ENCODE peak calls at places on chromosomes 11 and 22, in five cellular contexts. One of them, this sample, is unnamed.
A peak's percentile ranks its signal among the peaks of the same experiment; 100 is the strongest.

GRCh38 chr22:22103078-22103593 is 120.5 kb upstream of the TOP3B start:
- DNase-seq in fibroblast of lung: no peak
- DNase-seq in hepatocyte: no peak
- DNase-seq in IMR-90: no peak
- DNase-seq in OCI-LY7: peak; percentile 42
- DNase-seq in this sample: peak; percentile 15

GRCh38 chr11:9953994-9954626 is 290.2 kb downstream of the SWAP70 start:
- DNase-seq in IMR-90: peak; percentile 65
- DNase-seq in hepatocyte: no peak
- DNase-seq in OCI-LY7: no peak
- DNase-seq in fibroblast of lung: no peak
- DNase-seq in this sample: peak; percentile 87

GRCh38 chr11:107017104-107017432 is 1.2 kb downstream of the GUCY1A2 start:
- DNase-seq in fibroblast of lung: no peak
- DNase-seq in OCI-LY7: no peak
- DNase-seq in IMR-90: no peak
- DNase-seq in hepatocyte: no peak
- DNase-seq in this sample: no peak

GRCh38 chr11:47257518-47258316 is at the start of gene NR1H3:
- DNase-seq in IMR-90: peak; percentile 66
- DNase-seq in OCI-LY7: peak; percentile 28
- DNase-seq in fibroblast of lung: peak; percentile 68
- DNase-seq in hepatocyte: peak; percentile 80
- DNase-seq in this sample: peak; percentile 82

GRCh38 chr22:44752285-44753188 is at the start of gene ARHGAP8:
- DNase-seq in hepatocyte: peak; percentile 86
- DNase-seq in IMR-90: no peak
- DNase-seq in fibroblast of lung: no peak
- DNase-seq in OCI-LY7: no peak
- DNase-seq in this sample: no peak

GRCh38 chr11:117462848-117463247 is 135.2 kb downstream of the CEP164 start:
- DNase-seq in IMR-90: no peak
- DNase-seq in OCI-LY7: no peak
- DNase-seq in fibroblast of lung: no peak
- DNase-seq in hepatocyte: no peak
- DNase-seq in this sample: no peak

GRCh38 chr11:123548774-123549173 is 105.7 kb downstream of the SCN3B start:
- DNase-seq in IMR-90: no peak
- DNase-seq in hepatocyte: no peak
- DNase-seq in fibroblast of lung: no peak
- DNase-seq in OCI-LY7: no peak
- DNase-seq in this sample: no peak

GRCh38 chr11:31887180-31887579 is 76.1 kb upstream of the PAX6 start:
- DNase-seq in OCI-LY7: no peak
- DNase-seq in fibroblast of lung: no peak
- DNase-seq in hepatocyte: no peak
- DNase-seq in IMR-90: no peak
- DNase-seq in this sample: peak; percentile 5

GRCh38 chr22:48142388-48142787 is 1379.9 kb downstream of the TBC1D22A start:
- DNase-seq in OCI-LY7: no peak
- DNase-seq in fibroblast of lung: no peak
- DNase-seq in hepatocyte: no peak
- DNase-seq in IMR-90: no peak
- DNase-seq in this sample: no peak

GRCh38 chr11:75582461-75582934 is 20.4 kb downstream of the SERPINH1 start:
- DNase-seq in hepatocyte: no peak
- DNase-seq in IMR-90: no peak
- DNase-seq in OCI-LY7: no peak
- DNase-seq in fibroblast of lung: no peak
- DNase-seq in this sample: no peak

GRCh38 chr22:34702279-34702678 is 363.7 kb upstream of the ISX start:
- DNase-seq in fibroblast of lung: no peak
- DNase-seq in IMR-90: no peak
- DNase-seq in hepatocyte: no peak
- DNase-seq in OCI-LY7: no peak
- DNase-seq in this sample: no peak

GRCh38 chr11:68916439-68916838 is 12.7 kb downstream of the IGHMBP2 start:
- DNase-seq in fibroblast of lung: no peak
- DNase-seq in hepatocyte: no peak
- DNase-seq in OCI-LY7: no peak
- DNase-seq in IMR-90: no peak
- DNase-seq in this sample: no peak

GRCh38 chr11:118921121-118921928 is 4.4 kb downstream of the BCL9L start:
- DNase-seq in hepatocyte: peak; percentile 87
- DNase-seq in fibroblast of lung: peak; percentile 72
- DNase-seq in OCI-LY7: no peak
- DNase-seq in IMR-90: peak; percentile 88
- DNase-seq in this sample: peak; percentile 95

GRCh38 chr22:25745341-25746011 is 3.5 kb downstream of the MYO18B start:
- DNase-seq in fibroblast of lung: peak; percentile 79
- DNase-seq in IMR-90: peak; percentile 58
- DNase-seq in OCI-LY7: no peak
- DNase-seq in hepatocyte: no peak
- DNase-seq in this sample: peak; percentile 86

GRCh38 chr11:117654856-117655255 is 142.2 kb downstream of the DSCAML1 start:
- DNase-seq in IMR-90: no peak
- DNase-seq in fibroblast of lung: no peak
- DNase-seq in hepatocyte: no peak
- DNase-seq in OCI-LY7: no peak
- DNase-seq in this sample: no peak

GRCh38 chr11:2804189-2804588 is 81.4 kb downstream of the CDKN1C start:
- DNase-seq in hepatocyte: no peak
- DNase-seq in IMR-90: no peak
- DNase-seq in fibroblast of lung: no peak
- DNase-seq in OCI-LY7: no peak
- DNase-seq in this sample: no peak

GRCh38 chr11:95005642-95006041 is 19.4 kb upstream of the KDM4E start:
- DNase-seq in IMR-90: no peak
- DNase-seq in OCI-LY7: no peak
- DNase-seq in hepatocyte: no peak
- DNase-seq in fibroblast of lung: no peak
- DNase-seq in this sample: no peak

GRCh38 chr11:83292709-83293435 is 6.7 kb upstream of the CCDC90B start:
- DNase-seq in OCI-LY7: peak; percentile 75
- DNase-seq in fibroblast of lung: peak; percentile 66
- DNase-seq in IMR-90: peak; percentile 73
- DNase-seq in hepatocyte: peak; percentile 83
- DNase-seq in this sample: peak; percentile 78

GRCh38 chr11:47468598-47469214 is 19.8 kb upstream of the RAPSN start:
- DNase-seq in IMR-90: peak; percentile 26
- DNase-seq in hepatocyte: no peak
- DNase-seq in OCI-LY7: no peak
- DNase-seq in fibroblast of lung: peak; percentile 18
- DNase-seq in this sample: peak; percentile 39

GRCh38 chr11:110565690-110566336 is 136.1 kb downstream of the FDX1 start:
- DNase-seq in IMR-90: no peak
- DNase-seq in OCI-LY7: no peak
- DNase-seq in fibroblast of lung: no peak
- DNase-seq in hepatocyte: peak; percentile 11
- DNase-seq in this sample: no peak

GRCh38 chr11:128965485-128965884 is 22.8 kb upstream of the TP53AIP1 start:
- DNase-seq in IMR-90: no peak
- DNase-seq in fibroblast of lung: no peak
- DNase-seq in OCI-LY7: no peak
- DNase-seq in hepatocyte: no peak
- DNase-seq in this sample: no peak

GRCh38 chr22:23800297-23801237 is 13.8 kb downstream of the SMARCB1 start:
- DNase-seq in IMR-90: no peak
- DNase-seq in hepatocyte: no peak
- DNase-seq in OCI-LY7: peak; percentile 97
- DNase-seq in fibroblast of lung: no peak
- DNase-seq in this sample: no peak

DNA sequence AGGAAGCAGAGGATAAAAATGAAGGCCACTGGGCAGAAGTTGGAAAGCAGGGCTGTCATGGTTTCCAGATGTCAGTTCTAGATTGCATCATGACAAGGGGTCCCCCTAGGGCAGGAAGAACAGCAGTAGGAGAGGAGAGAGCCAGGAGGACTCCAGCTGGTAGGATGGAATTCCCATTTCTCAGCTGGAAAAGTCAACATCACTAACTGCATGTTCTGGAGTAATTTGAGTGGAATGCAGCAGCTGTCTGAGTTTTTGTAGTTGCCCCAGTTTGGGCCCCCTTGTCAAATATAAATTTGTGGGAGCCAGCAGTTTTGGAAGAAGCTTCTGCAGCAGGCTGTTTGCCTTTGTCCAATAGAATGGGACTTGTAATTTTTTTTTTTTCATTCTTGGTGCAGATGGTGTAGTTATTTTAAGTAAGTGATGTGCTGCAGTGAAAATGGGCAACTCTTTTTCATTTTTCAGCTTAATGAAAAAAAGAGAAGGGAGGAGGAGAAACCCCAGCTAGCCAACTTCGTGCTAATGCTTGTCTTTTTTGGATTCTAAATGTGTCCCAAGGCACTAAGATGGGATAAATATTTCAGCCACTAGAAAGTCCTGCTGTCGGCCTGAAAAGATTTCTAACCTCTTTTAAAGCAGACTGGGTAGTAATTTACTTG is 87.0 kb downstream of the LDLRAD3 start:
- DNase-seq in hepatocyte: no peak
- DNase-seq in IMR-90: peak; percentile 78
- DNase-seq in OCI-LY7: no peak
- DNase-seq in fibroblast of lung: peak; percentile 32
- DNase-seq in this sample: peak; percentile 74
- TF ChIP-seq CTCF in hepatocyte: no peak
- TF ChIP-seq CTCF in IMR-90: no peak
- TF ChIP-seq CTCF in OCI-LY7: no peak
- TF ChIP-seq CTCF in fibroblast of lung: no peak
- TF ChIP-seq CTCF in this sample: no peak

DNA sequence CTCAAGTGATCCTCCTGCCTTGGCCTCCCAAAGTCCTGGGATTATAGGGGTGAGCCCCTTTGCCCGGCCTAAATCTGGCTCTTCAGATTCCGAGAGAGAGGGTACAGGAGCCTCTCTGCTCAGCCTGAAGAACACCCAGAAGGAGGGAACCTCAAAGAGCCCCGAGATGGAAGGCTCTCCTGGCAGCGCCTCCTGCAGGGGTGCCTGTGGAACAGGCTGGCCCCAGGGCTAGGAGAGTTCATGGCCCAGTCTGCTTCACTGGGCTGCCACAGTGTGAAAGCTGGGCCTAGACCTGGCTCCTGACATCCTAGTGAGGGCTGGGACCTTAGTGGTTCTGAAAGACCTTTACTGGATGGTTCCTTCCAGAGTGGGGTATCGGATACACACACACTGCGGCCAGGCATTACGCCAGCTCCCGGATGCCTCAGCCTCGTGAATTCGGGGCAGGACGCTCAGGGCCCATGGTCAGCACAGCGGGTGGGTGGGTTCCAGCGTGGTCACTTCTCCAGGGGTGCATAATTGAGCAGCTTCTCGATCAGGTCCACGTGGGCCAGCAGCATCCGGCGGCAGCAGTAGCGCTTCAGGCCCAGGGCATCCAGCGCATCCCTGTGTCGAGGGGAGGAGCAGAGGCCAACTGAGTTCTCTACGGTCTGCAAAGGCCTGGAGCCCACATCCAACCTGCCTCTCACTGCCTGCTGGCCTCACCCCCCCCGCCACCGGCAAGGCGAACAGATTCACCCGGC is 2.3 kb downstream of the POLR2L start:
- DNase-seq in fibroblast of lung: no peak
- DNase-seq in IMR-90: no peak
- DNase-seq in OCI-LY7: no peak
- DNase-seq in hepatocyte: no peak
- DNase-seq in this sample: no peak
- H3K4me3 ChIP-seq in fibroblast of lung: peak overlapping the region; percentile 89
- H3K4me3 ChIP-seq in IMR-90: no peak overlapping the region
- H3K4me3 ChIP-seq in OCI-LY7: no peak overlapping the region
- H3K4me3 ChIP-seq in hepatocyte: no peak overlapping the region
- H3K4me3 ChIP-seq in this sample: peak overlapping the region; percentile 94

DNA sequence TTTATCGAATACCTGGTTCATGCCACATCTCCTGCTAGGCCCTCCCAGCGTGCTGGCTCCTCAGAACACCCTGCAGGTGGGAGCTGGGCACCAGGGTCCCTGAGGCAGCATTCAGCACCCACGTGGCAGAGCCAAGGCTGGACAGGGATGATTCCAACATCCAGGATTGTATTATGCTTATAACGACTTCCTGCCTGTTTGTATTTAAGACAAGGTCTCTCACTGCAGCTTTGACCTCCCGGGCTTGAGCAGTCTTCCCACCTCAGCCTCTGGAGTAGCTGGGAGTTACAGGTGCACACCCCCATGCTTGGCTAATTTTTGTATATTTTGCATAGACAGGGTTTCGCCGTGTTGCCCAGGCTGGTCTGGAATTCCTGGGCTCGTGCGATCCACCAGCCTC is 64.7 kb upstream of the WNT7B start:
- DNase-seq in hepatocyte: no peak
- DNase-seq in fibroblast of lung: no peak
- DNase-seq in IMR-90: no peak
- DNase-seq in OCI-LY7: no peak
- DNase-seq in this sample: no peak
- TF ChIP-seq CTCF in hepatocyte: no peak
- TF ChIP-seq CTCF in fibroblast of lung: no peak
- TF ChIP-seq CTCF in IMR-90: no peak
- TF ChIP-seq CTCF in OCI-LY7: no peak
- TF ChIP-seq CTCF in this sample: no peak

GRCh38 chr11:3838504-3838903 is 2.3 kb downstream of the RHOG start:
- DNase-seq in fibroblast of lung: no peak
- DNase-seq in hepatocyte: no peak
- DNase-seq in OCI-LY7: no peak
- DNase-seq in IMR-90: no peak
- DNase-seq in this sample: no peak

GRCh38 chr11:3836903-3837302 is 3.9 kb downstream of the RHOG start:
- DNase-seq in OCI-LY7: peak; percentile 68
- DNase-seq in fibroblast of lung: no peak
- DNase-seq in hepatocyte: no peak
- DNase-seq in IMR-90: no peak
- DNase-seq in this sample: no peak

GRCh38 chr11:3840289-3840869 is 380 bp downstream of the RHOG start:
- DNase-seq in IMR-90: no peak
- DNase-seq in hepatocyte: peak; percentile 23
- DNase-seq in OCI-LY7: peak; percentile 50
- DNase-seq in fibroblast of lung: no peak
- DNase-seq in this sample: no peak

GRCh38 chr11:3835752-3836151 is 5.0 kb downstream of the RHOG start:
- DNase-seq in hepatocyte: no peak
- DNase-seq in IMR-90: no peak
- DNase-seq in fibroblast of lung: no peak
- DNase-seq in OCI-LY7: no peak
- DNase-seq in this sample: no peak

GRCh38 chr11:3837793-3838192 is 3.0 kb downstream of the RHOG start:
- DNase-seq in IMR-90: no peak
- DNase-seq in fibroblast of lung: no peak
- DNase-seq in hepatocyte: no peak
- DNase-seq in OCI-LY7: no peak
- DNase-seq in this sample: peak; percentile 50
- H3K4me3 ChIP-seq in IMR-90: no peak overlapping the region
- H3K4me3 ChIP-seq in fibroblast of lung: no peak overlapping the region
- H3K4me3 ChIP-seq in hepatocyte: no peak overlapping the region
- H3K4me3 ChIP-seq in OCI-LY7: peak overlapping the region; percentile 81
- H3K4me3 ChIP-seq in this sample: no peak overlapping the region

DNA sequence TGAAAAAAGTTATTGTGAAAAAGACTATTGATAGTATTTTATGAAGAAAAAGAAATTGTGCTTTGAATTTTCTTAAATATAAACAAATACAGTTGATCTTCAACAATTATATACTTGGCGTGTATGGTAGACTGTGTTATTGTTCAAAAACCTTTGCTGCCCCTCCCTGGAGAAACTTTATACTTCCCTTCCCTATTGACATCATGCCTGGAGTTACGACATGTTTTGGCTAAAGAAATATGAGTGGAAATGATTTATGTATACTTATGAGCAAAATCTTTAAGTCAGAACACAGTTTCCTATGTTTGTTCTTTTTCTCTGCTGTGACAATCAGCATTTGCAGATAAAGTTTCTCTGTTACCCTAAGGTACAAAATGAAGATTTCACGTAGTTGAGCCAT is 243.8 kb downstream of the TMEM135 start:
- DNase-seq in hepatocyte: peak; percentile 18
- DNase-seq in fibroblast of lung: no peak
- DNase-seq in OCI-LY7: no peak
- DNase-seq in IMR-90: peak; percentile 77
- DNase-seq in this sample: peak; percentile 86
- TF ChIP-seq CTCF in hepatocyte: peak; percentile 35
- TF ChIP-seq CTCF in fibroblast of lung: peak; percentile 21
- TF ChIP-seq CTCF in OCI-LY7: no peak
- TF ChIP-seq CTCF in IMR-90: peak; percentile 57
- TF ChIP-seq CTCF in this sample: peak; percentile 37